ENCODE peak calls at places on chromosome 15, in five cellular contexts. One of them, this sample, is unnamed.

GRCh38 chr15:71730277-71731144 is 79.8 kb upstream of the NR2E3 start:
- DNase-seq in neuronal stem cell: peak
- DNase-seq in bronchial epithelial cell: peak
- DNase-seq in MG63: peak
- DNase-seq in mucosa of descending colon: no peak
- DNase-seq in this sample: peak

GRCh38 chr15:55799287-55800212 is 56.6 kb upstream of the PRTG start:
- DNase-seq in neuronal stem cell: peak
- DNase-seq in bronchial epithelial cell: peak
- DNase-seq in MG63: peak
- DNase-seq in mucosa of descending colon: peak
- DNase-seq in this sample: peak

GRCh38 chr15:50933353-50933752 is 24.9 kb downstream of the AP4E1 start:
- DNase-seq in neuronal stem cell: no peak
- DNase-seq in bronchial epithelial cell: no peak
- DNase-seq in MG63: no peak
- DNase-seq in mucosa of descending colon: no peak
- DNase-seq in this sample: no peak

GRCh38 chr15:25738171-25738792 is 124.8 kb downstream of the ATP10A start:
- DNase-seq in neuronal stem cell: no peak
- DNase-seq in bronchial epithelial cell: peak
- DNase-seq in MG63: no peak
- DNase-seq in mucosa of descending colon: no peak
- DNase-seq in this sample: no peak

GRCh38 chr15:51969728-51970127 is 1.9 kb downstream of the LEO1 start:
- DNase-seq in neuronal stem cell: no peak
- DNase-seq in bronchial epithelial cell: no peak
- DNase-seq in MG63: no peak
- DNase-seq in mucosa of descending colon: no peak
- DNase-seq in this sample: no peak

GRCh38 chr15:58699769-58700168 is 49.7 kb downstream of the ADAM10 start:
- DNase-seq in neuronal stem cell: no peak
- DNase-seq in bronchial epithelial cell: peak
- DNase-seq in MG63: no peak
- DNase-seq in mucosa of descending colon: no peak
- DNase-seq in this sample: no peak

GRCh38 chr15:74917676-74918075 is 11.0 kb upstream of the FAM219B start:
- DNase-seq in neuronal stem cell: no peak
- DNase-seq in bronchial epithelial cell: no peak
- DNase-seq in MG63: no peak
- DNase-seq in mucosa of descending colon: no peak
- DNase-seq in this sample: no peak

GRCh38 chr15:64354683-64355558 is 1.1 kb downstream of the CSNK1G1 start:
- DNase-seq in neuronal stem cell: peak
- DNase-seq in bronchial epithelial cell: peak
- DNase-seq in MG63: peak
- DNase-seq in mucosa of descending colon: no peak
- DNase-seq in this sample: no peak

GRCh38 chr15:69515508-69516290 is 63.1 kb downstream of the RPLP1 start:
- DNase-seq in neuronal stem cell: no peak
- DNase-seq in bronchial epithelial cell: no peak
- DNase-seq in MG63: no peak
- DNase-seq in mucosa of descending colon: no peak
- DNase-seq in this sample: no peak

GRCh38 chr15:63018639-63019038 is 23.9 kb upstream of the TPM1 start:
- DNase-seq in neuronal stem cell: no peak
- DNase-seq in bronchial epithelial cell: peak
- DNase-seq in MG63: peak
- DNase-seq in mucosa of descending colon: no peak
- DNase-seq in this sample: no peak

GRCh38 chr15:86935841-86936240 is 856.2 kb downstream of the AGBL1 start:
- DNase-seq in neuronal stem cell: no peak
- DNase-seq in bronchial epithelial cell: no peak
- DNase-seq in MG63: no peak
- DNase-seq in mucosa of descending colon: no peak
- DNase-seq in this sample: peak

GRCh38 chr15:43516185-43516584 is 1.2 kb upstream of the MAP1A start:
- DNase-seq in neuronal stem cell: no peak
- DNase-seq in bronchial epithelial cell: no peak
- DNase-seq in MG63: peak
- DNase-seq in mucosa of descending colon: no peak
- DNase-seq in this sample: no peak

GRCh38 chr15:43516801-43517353 is 531 bp upstream of the MAP1A start:
- DNase-seq in neuronal stem cell: no peak
- DNase-seq in bronchial epithelial cell: no peak
- DNase-seq in MG63: no peak
- DNase-seq in mucosa of descending colon: no peak
- DNase-seq in this sample: peak

GRCh38 chr15:43518073-43518761 is 809 bp downstream of the MAP1A start:
- DNase-seq in neuronal stem cell: no peak
- DNase-seq in bronchial epithelial cell: no peak
- DNase-seq in MG63: no peak
- DNase-seq in mucosa of descending colon: no peak
- DNase-seq in this sample: peak

GRCh38 chr15:43519207-43519606 is 1.8 kb downstream of the MAP1A start:
- DNase-seq in neuronal stem cell: no peak
- DNase-seq in bronchial epithelial cell: no peak
- DNase-seq in MG63: no peak
- DNase-seq in mucosa of descending colon: no peak
- DNase-seq in this sample: peak

GRCh38 chr15:43517354-43518072 is at the start of gene MAP1A:
- DNase-seq in neuronal stem cell: no peak
- DNase-seq in bronchial epithelial cell: no peak
- DNase-seq in MG63: no peak
- DNase-seq in mucosa of descending colon: peak
- DNase-seq in this sample: peak
- H3K4me3 ChIP-seq in neuronal stem cell: peak
- H3K4me3 ChIP-seq in bronchial epithelial cell: peak
- H3K4me3 ChIP-seq in MG63: peak
- H3K4me3 ChIP-seq in mucosa of descending colon: no peak
- H3K4me3 ChIP-seq in this sample: peak

GRCh38 chr15:29825205-29825604 is 2.9 kb upstream of the TJP1 start:
- DNase-seq in neuronal stem cell: no peak
- DNase-seq in bronchial epithelial cell: no peak
- DNase-seq in MG63: no peak
- DNase-seq in mucosa of descending colon: no peak
- DNase-seq in this sample: no peak

GRCh38 chr15:29822100-29822684 is at the start of gene TJP1:
- DNase-seq in neuronal stem cell: peak
- DNase-seq in bronchial epithelial cell: peak
- DNase-seq in MG63: peak
- DNase-seq in mucosa of descending colon: peak
- DNase-seq in this sample: peak

GRCh38 chr15:29821416-29822099 is 710 bp downstream of the TJP1 start:
- DNase-seq in neuronal stem cell: peak
- DNase-seq in bronchial epithelial cell: peak
- DNase-seq in MG63: peak
- DNase-seq in mucosa of descending colon: peak
- DNase-seq in this sample: peak

GRCh38 chr15:29820802-29821160 is 1.5 kb downstream of the TJP1 start:
- DNase-seq in neuronal stem cell: no peak
- DNase-seq in bronchial epithelial cell: no peak
- DNase-seq in MG63: no peak
- DNase-seq in mucosa of descending colon: no peak
- DNase-seq in this sample: no peak

GRCh38 chr15:29822685-29823459 is 604 bp upstream of the TJP1 start:
- DNase-seq in neuronal stem cell: no peak
- DNase-seq in bronchial epithelial cell: peak
- DNase-seq in MG63: peak
- DNase-seq in mucosa of descending colon: peak
- DNase-seq in this sample: peak
- H3K4me3 ChIP-seq in neuronal stem cell: peak
- H3K4me3 ChIP-seq in bronchial epithelial cell: peak
- H3K4me3 ChIP-seq in MG63: peak
- H3K4me3 ChIP-seq in mucosa of descending colon: peak
- H3K4me3 ChIP-seq in this sample: peak

DNA sequence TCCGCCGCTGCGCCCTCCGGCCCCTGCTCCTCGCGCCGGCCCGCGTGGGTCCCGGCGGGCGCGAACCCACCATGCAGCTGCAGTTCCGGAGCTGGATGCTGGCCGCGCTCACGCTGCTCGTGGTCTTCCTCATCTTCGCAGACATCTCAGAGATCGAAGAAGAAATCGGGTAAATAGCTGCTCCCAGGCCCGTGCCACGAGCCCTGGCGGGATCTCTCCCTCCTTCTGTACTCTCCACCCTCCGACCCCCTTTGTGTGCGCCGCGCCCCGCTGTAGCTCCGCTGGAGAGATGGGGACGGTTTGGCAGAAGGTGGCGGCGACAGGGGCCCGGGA is 279 bp downstream of the ST8SIA2 start:
- DNase-seq in neuronal stem cell: peak
- DNase-seq in bronchial epithelial cell: no peak
- DNase-seq in MG63: no peak
- DNase-seq in mucosa of descending colon: no peak
- DNase-seq in this sample: peak
- H3K4me3 ChIP-seq in neuronal stem cell: peak
- H3K4me3 ChIP-seq in bronchial epithelial cell: no peak
- H3K4me3 ChIP-seq in MG63: peak
- H3K4me3 ChIP-seq in mucosa of descending colon: no peak
- H3K4me3 ChIP-seq in this sample: peak

GRCh38 chr15:89475688-89476087 is 20.7 kb downstream of the RHCG start:
- DNase-seq in neuronal stem cell: no peak
- DNase-seq in bronchial epithelial cell: no peak
- DNase-seq in MG63: no peak
- DNase-seq in mucosa of descending colon: no peak
- DNase-seq in this sample: no peak
- H3K4me3 ChIP-seq in neuronal stem cell: no peak
- H3K4me3 ChIP-seq in bronchial epithelial cell: no peak
- H3K4me3 ChIP-seq in MG63: no peak
- H3K4me3 ChIP-seq in mucosa of descending colon: no peak
- H3K4me3 ChIP-seq in this sample: no peak

DNA sequence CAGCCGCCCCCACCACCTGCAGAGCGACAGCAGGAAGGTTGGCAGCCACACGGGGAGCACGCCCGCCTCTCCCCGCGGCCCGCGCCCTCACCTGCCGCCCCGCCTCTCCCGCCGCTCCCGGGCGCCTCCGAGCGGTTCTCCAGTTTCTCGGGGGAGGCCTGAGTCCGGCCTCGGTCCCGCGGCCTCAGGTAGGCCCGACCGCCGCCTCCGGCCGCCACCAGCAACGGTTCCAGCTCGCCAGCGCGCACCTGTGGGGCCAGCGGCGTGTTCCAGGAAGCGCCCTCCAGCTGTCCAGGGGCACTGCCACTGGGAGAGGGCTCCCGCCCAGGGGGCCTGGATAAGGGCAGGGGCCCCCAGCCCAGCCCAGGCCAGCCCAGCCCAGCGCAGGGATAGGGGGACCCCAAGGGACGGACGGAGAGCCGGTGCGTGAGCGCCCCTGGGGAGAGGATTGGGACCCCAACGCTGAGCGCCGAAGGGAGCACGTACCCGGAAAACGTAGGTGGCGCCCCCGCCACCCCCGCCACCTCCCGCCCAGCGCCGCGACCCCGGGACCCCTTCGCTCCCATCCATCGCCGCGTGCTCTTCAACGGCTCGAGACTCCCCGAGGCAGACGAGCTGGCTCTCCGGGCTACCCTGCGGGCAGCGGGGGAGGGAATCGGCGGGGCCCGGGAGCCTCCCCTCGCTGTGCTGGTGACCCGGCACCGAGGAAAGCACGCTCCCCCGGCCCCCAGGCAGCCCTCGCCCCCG is 2.1 kb downstream of the LTK start:
- DNase-seq in neuronal stem cell: no peak
- DNase-seq in bronchial epithelial cell: no peak
- DNase-seq in MG63: no peak
- DNase-seq in mucosa of descending colon: peak
- DNase-seq in this sample: peak
- H3K4me3 ChIP-seq in neuronal stem cell: no peak
- H3K4me3 ChIP-seq in bronchial epithelial cell: peak
- H3K4me3 ChIP-seq in MG63: no peak
- H3K4me3 ChIP-seq in mucosa of descending colon: no peak
- H3K4me3 ChIP-seq in this sample: peak

DNA sequence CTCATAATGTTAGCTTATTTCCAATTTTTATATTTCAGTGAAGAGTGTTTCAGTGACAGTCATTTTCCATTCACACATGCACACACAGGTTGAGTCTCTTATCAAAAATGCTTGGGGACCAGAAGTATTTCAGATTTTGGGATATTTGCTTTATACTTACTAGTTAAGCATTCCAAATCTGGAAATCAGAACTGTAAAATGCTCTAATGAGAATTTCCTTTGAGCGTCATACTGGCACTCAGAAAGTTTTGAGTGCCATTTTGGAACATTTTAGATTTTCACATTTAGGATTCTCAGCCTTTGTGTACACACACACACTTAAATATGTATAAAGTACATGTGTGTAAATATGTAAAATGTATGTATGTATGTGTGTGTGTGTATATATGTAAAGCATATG is 71.0 kb downstream of the CHD2 start:
- DNase-seq in neuronal stem cell: no peak
- DNase-seq in bronchial epithelial cell: no peak
- DNase-seq in MG63: no peak
- DNase-seq in mucosa of descending colon: no peak
- DNase-seq in this sample: no peak
- H3K4me3 ChIP-seq in neuronal stem cell: no peak
- H3K4me3 ChIP-seq in bronchial epithelial cell: no peak
- H3K4me3 ChIP-seq in MG63: no peak
- H3K4me3 ChIP-seq in mucosa of descending colon: no peak
- H3K4me3 ChIP-seq in this sample: no peak

GRCh38 chr15:101138086-101138660 is 113.7 kb downstream of the CHSY1 start:
- DNase-seq in neuronal stem cell: no peak
- DNase-seq in bronchial epithelial cell: no peak
- DNase-seq in MG63: no peak
- DNase-seq in mucosa of descending colon: no peak
- DNase-seq in this sample: no peak

GRCh38 chr15:101138913-101139880 is 112.7 kb downstream of the CHSY1 start:
- DNase-seq in neuronal stem cell: no peak
- DNase-seq in bronchial epithelial cell: no peak
- DNase-seq in MG63: no peak
- DNase-seq in mucosa of descending colon: no peak
- DNase-seq in this sample: no peak

GRCh38 chr15:101136381-101137268 is 115.2 kb downstream of the CHSY1 start:
- DNase-seq in neuronal stem cell: no peak
- DNase-seq in bronchial epithelial cell: no peak
- DNase-seq in MG63: no peak
- DNase-seq in mucosa of descending colon: no peak
- DNase-seq in this sample: peak

GRCh38 chr15:101135532-101136166 is 116.2 kb downstream of the CHSY1 start:
- DNase-seq in neuronal stem cell: no peak
- DNase-seq in bronchial epithelial cell: no peak
- DNase-seq in MG63: no peak
- DNase-seq in mucosa of descending colon: no peak
- DNase-seq in this sample: no peak

GRCh38 chr15:101137312-101137940 is 114.4 kb downstream of the CHSY1 start:
- DNase-seq in neuronal stem cell: no peak
- DNase-seq in bronchial epithelial cell: no peak
- DNase-seq in MG63: no peak
- DNase-seq in mucosa of descending colon: no peak
- DNase-seq in this sample: no peak
- H3K4me3 ChIP-seq in neuronal stem cell: no peak
- H3K4me3 ChIP-seq in bronchial epithelial cell: no peak
- H3K4me3 ChIP-seq in MG63: no peak
- H3K4me3 ChIP-seq in mucosa of descending colon: no peak
- H3K4me3 ChIP-seq in this sample: no peak

This sample was measured in H7.